ENCODE peak calls at places on chromosomes 5 and 9, in ten cellular contexts. Y is upper lobe of right lung; X is SK-N-SH; J is cardiac muscle cell; U is MM.1S; O is A673; E is CD8-positive, alpha-beta T cell; B is IMR-90; K is H9; A is body of pancreas. T is an unnamed sample. For H3K9me3, the result is how much of the 10 kb centered on the place peaks cover.

GRCh38 chr5:173746050-173746449 is 129.6 kb upstream of the BOD1 start:
- DNase-seq in E (no peak), U (peak), J (no peak), X (no peak), Y (no peak), K (peak), A (no peak), O (no peak), B (peak), T (no peak)

GRCh38 chr9:14271078-14271673 is 42.8 kb downstream of the NFIB start:
- DNase-seq in X (peak), K (peak), O (peak), A (peak), B (peak), Y (no peak), E (no peak), J (peak), U (no peak), T (no peak)

GRCh38 chr9:133740891-133741290 is 2.7 kb upstream of the SARDH start:
- DNase-seq in E (no peak), Y (peak), A (no peak), U (no peak), O (no peak), J (no peak), B (no peak), X (no peak), K (no peak), T (no peak)

GRCh38 chr9:135888126-135888765 is 19.1 kb downstream of the CAMSAP1 start:
- DNase-seq in K (no peak), A (no peak), X (no peak), U (no peak), Y (no peak), E (no peak), O (no peak), J (no peak), B (no peak), T (no peak)

GRCh38 chr5:133285583-133286021 is 233.8 kb downstream of the HSPA4 start:
- DNase-seq in J (peak), Y (no peak), O (no peak), X (no peak), U (peak), K (no peak), B (peak), A (peak), E (no peak), T (no peak)

GRCh38 chr9:134895849-134896833 is 15.5 kb downstream of the FCN2 start:
- DNase-seq in X (no peak), U (no peak), Y (peak), O (peak), K (no peak), A (no peak), E (no peak), J (peak), B (peak), T (no peak)

GRCh38 chr9:107983191-107983603 is 493.6 kb upstream of the KLF4 start:
- DNase-seq in K (no peak), J (no peak), O (no peak), X (no peak), U (no peak), A (no peak), Y (no peak), E (no peak), B (peak), T (no peak)

GRCh38 chr9:20031836-20032235 is 243.0 kb upstream of the SLC24A2 start:
- DNase-seq in Y (no peak), A (no peak), B (no peak), E (no peak), K (no peak), X (no peak), J (no peak), O (no peak), U (no peak), T (no peak)

GRCh38 chr5:119063579-119064379 is 7.1 kb upstream of the DMXL1 start:
- DNase-seq in X (no peak), J (peak), B (peak), K (no peak), Y (no peak), U (no peak), O (peak), A (no peak), E (no peak), T (no peak)

GRCh38 chr9:82513242-82513750 is 524.7 kb downstream of the SPATA31D1 start:
- DNase-seq in X (no peak), O (no peak), B (peak), A (no peak), U (no peak), Y (no peak), K (no peak), E (no peak), J (peak), T (no peak)

GRCh38 chr9:96429710-96430109 is 11.5 kb upstream of the ZNF367 start:
- DNase-seq in K (no peak), X (no peak), A (no peak), E (no peak), J (no peak), Y (no peak), U (no peak), B (no peak), O (no peak), T (no peak)

GRCh38 chr5:141180313-141180712 is 1.9 kb upstream of the PCDHB16 start:
- DNase-seq in X (no peak), O (no peak), K (no peak), U (no peak), A (no peak), B (no peak), Y (no peak), J (no peak), E (no peak), T (no peak)

GRCh38 chr5:141172381-141173204 is at the start of gene PCDHB7:
- DNase-seq in U (peak), A (no peak), O (peak), X (peak), E (no peak), B (peak), Y (no peak), K (no peak), J (peak), T (no peak)

GRCh38 chr5:141175933-141176332 is 1.7 kb upstream of the PCDHB8 start:
- DNase-seq in X (no peak), E (no peak), O (no peak), J (no peak), B (no peak), K (no peak), Y (no peak), A (no peak), U (no peak), T (no peak)
- H3K9me3 ChIP-seq in X (under half), E (under half), O (under half), J (under half), B (under half), K (under half), Y (under half), A (under half), U (under half), T (under half)

DNA sequence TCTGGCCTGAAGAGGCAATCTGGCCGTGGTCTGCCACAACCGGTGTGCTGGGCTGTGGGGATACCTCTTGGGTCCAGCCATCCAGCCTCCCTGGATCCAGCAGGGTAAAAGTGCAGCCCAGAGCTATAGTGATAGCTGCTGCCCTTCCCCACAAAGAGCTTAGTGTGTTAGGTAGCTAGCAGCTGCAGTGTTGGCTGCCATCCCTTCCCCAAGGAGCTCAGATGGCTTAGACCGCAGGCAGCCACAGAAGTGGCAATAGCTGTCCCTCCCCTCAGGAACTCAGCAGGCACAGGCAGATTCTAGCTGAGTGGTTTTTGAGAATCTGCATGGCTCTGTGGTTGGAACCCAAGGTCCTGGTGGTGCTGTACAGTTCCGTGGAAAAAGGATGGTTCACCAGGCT is 40.1 kb downstream of the GIN1 start:
- DNase-seq in U (no peak), E (no peak), K (no peak), J (no peak), O (no peak), A (no peak), B (no peak), Y (no peak), X (no peak), T (no peak)
- H3K9me3 ChIP-seq in U (under half), E (under half), K (under half), J (under half), O (under half), A (under half), B (under half), Y (half or more), X (under half), T (under half)

DNA sequence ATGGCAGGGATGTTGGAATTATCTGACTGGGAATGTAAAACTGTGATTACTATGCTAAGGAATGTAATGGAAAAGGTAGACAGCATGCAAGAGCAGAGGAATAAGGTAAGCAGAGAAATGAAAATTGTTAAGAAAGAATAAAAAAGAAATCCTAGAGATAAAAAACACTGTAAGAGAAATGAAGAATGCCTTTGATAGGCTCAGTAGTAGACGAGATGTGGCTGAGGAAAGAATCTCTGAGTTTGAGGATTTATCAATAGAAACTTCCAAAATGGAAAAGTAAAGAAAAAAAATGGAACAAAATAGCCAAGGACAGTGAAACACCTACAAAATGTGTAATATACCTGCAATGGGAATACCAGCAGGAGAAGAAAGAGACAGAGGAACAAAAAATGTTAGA is 468.5 kb upstream of the PIK3R1 start:
- DNase-seq in J (no peak), X (no peak), E (no peak), U (no peak), A (no peak), Y (no peak), K (no peak), B (no peak), O (no peak), T (no peak)
- H3K9me3 ChIP-seq in J (under half), X (under half), E (under half), U (under half), A (under half), Y (under half), K (under half), B (under half), O (under half), T (under half)

DNA sequence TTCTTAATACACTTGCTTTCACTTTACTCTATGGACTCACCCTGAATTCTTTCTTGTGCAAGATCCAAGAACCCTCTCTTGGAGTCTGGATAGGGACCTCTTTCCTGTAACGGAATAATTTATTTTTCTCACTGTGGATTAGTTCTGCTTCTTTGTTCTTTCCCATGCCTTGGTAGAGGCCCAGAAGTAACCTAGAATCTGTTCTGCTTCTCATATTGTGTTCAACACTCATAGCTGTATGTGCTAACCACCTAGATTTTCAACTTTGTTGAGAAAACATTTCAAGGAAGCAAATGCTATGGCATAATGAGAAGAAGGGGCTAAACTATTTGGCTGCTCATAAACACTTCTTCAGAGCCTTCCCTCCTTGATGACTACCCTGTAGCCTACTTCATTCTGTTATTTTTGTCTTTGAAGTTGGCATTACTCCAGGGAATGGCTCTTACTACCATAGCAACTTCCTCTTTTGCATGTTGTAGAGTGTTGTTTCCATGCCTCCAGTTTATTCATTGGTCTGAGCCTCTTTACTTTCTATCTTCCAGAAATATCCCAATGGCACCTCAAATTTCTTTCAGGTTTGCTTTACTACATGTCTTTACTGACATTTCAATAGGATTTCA is 74.3 kb downstream of the KIAA0825 start:
- DNase-seq in J (peak), A (no peak), X (no peak), B (peak), Y (no peak), K (no peak), U (no peak), E (no peak), O (no peak), T (no peak)
- H3K9me3 ChIP-seq in J (under half), A (under half), X (under half), B (under half), Y (under half), K (under half), U (under half), E (under half), O (under half), T (under half)

GRCh38 chr5:141384471-141385267 is 2.1 kb downstream of the PCDHGA7 start:
- DNase-seq in J (no peak), K (no peak), E (no peak), Y (no peak), X (no peak), B (no peak), O (no peak), U (no peak), A (no peak), T (no peak)

GRCh38 chr5:141388661-141389060 is 1.2 kb downstream of the PCDHGB4 start:
- DNase-seq in J (no peak), K (no peak), A (no peak), U (no peak), Y (no peak), B (no peak), E (no peak), X (no peak), O (no peak), T (no peak)

GRCh38 chr5:141382469-141383294 is at the start of gene PCDHGA7:
- DNase-seq in O (peak), B (peak), K (no peak), X (peak), E (no peak), Y (no peak), J (peak), U (peak), A (no peak), T (no peak)

GRCh38 chr5:141383345-141383744 is 803 bp downstream of the PCDHGA7 start:
- DNase-seq in A (no peak), Y (no peak), J (no peak), E (no peak), K (no peak), U (no peak), O (no peak), X (no peak), B (no peak), T (no peak)
- H3K9me3 ChIP-seq in A (half or more), Y (under half), J (under half), E (under half), K (under half), U (under half), O (under half), X (under half), B (under half), T (under half)